ENCODE peak calls at places on chromosomes 2 and 18, in seven cellular contexts. A is heart left ventricle, P is fibroblast of lung, R is endodermal cell, Q is kidney epithelial cell, F is BE2C, Z is tibial nerve. O is an unnamed sample.

GRCh38 chr2:101146535-101146934 is 4.6 kb downstream of the TBC1D8 start:
- DNase-seq in A (no peak), P (no peak), R (no peak), Q (no peak), F (no peak), Z (no peak), O (no peak)

GRCh38 chr2:187403568-187404260 is 44.3 kb downstream of the CALCRL start:
- DNase-seq in A (no peak), P (no peak), R (no peak), Q (peak; percentile 62), F (no peak), Z (no peak), O (peak; percentile 55)

GRCh38 chr2:25280066-25280687 is 61.5 kb downstream of the DNMT3A start:
- DNase-seq in A (no peak), P (no peak), R (no peak), Q (no peak), F (no peak), Z (no peak), O (no peak)

GRCh38 chr2:29307522-29307921 is 192.3 kb downstream of the CLIP4 start:
- DNase-seq in A (no peak), P (no peak), R (no peak), Q (no peak), F (no peak), Z (no peak), O (no peak)

GRCh38 chr2:72932045-72932444 is 14.7 kb downstream of the EMX1 start:
- DNase-seq in A (no peak), P (peak; percentile 36), R (no peak), Q (no peak), F (no peak), Z (no peak), O (peak; percentile 38)

GRCh38 chr2:990970-991369 is 40.3 kb downstream of the SNTG2 start:
- DNase-seq in A (no peak), P (no peak), R (no peak), Q (no peak), F (no peak), Z (no peak), O (no peak)

GRCh38 chr2:18474690-18475089 is 85.8 kb downstream of the RDH14 start:
- DNase-seq in A (no peak), P (no peak), R (no peak), Q (no peak), F (no peak), Z (no peak), O (peak; percentile 44)

GRCh38 chr2:53058526-53058925 is 709.1 kb upstream of the CHAC2 start:
- DNase-seq in A (no peak), P (no peak), R (peak; percentile 65), Q (peak; percentile 80), F (no peak), Z (no peak), O (peak; percentile 9)

GRCh38 chr2:135850811-135851668 is 14.1 kb upstream of the LCT start:
- DNase-seq in A (no peak), P (no peak), R (no peak), Q (no peak), F (no peak), Z (no peak), O (no peak)

GRCh38 chr2:117982376-117983033 is 31.4 kb downstream of the CCDC93 start:
- DNase-seq in A (no peak), P (no peak), R (no peak), Q (no peak), F (no peak), Z (no peak), O (no peak)

GRCh38 chr2:200308001-200308400 is 1.5 kb downstream of the SPATS2L start:
- DNase-seq in A (no peak), P (peak; percentile 72), R (no peak), Q (no peak), F (no peak), Z (no peak), O (peak; percentile 53)

GRCh38 chr18:3044931-3045698 is 32.2 kb upstream of the LPIN2 start:
- DNase-seq in A (peak; percentile 68), P (no peak), R (peak; percentile 20), Q (no peak), F (peak; percentile 4), Z (no peak), O (no peak)

GRCh38 chr2:218959141-218959731 is at the start of gene CDK5R2:
- DNase-seq in A (peak; percentile 74), P (peak; percentile 83), R (peak; percentile 98), Q (peak; percentile 14), F (peak; percentile 98), Z (no peak), O (peak; percentile 79)

GRCh38 chr2:109126501-109126860 is 2.5 kb upstream of the SH3RF3 start:
- DNase-seq in A (no peak), P (peak; percentile 89), R (no peak), Q (peak; percentile 47), F (no peak), Z (no peak), O (peak; percentile 92)

GRCh38 chr2:75582840-75583239 is 22.1 kb upstream of the EVA1A start:
- DNase-seq in A (no peak), P (no peak), R (no peak), Q (no peak), F (no peak), Z (no peak), O (no peak)

GRCh38 chr18:79506191-79507075 is 110.7 kb downstream of the NFATC1 start:
- DNase-seq in A (peak; percentile 78), P (no peak), R (no peak), Q (no peak), F (no peak), Z (peak; percentile 47), O (peak; percentile 19)

GRCh38 chr2:37326285-37326684 is 1.7 kb upstream of the PRKD3 start:
- DNase-seq in A (peak; percentile 28), P (peak; percentile 91), R (no peak), Q (no peak), F (no peak), Z (no peak), O (peak; percentile 91)

GRCh38 chr2:100603945-100604633 is 41.3 kb downstream of the PDCL3 start:
- DNase-seq in A (no peak), P (no peak), R (no peak), Q (no peak), F (no peak), Z (no peak), O (peak; percentile 8)

GRCh38 chr18:58496231-58496630 is 132.7 kb downstream of the ALPK2 start:
- DNase-seq in A (no peak), P (no peak), R (no peak), Q (no peak), F (no peak), Z (no peak), O (peak; percentile 90)

GRCh38 chr2:46119453-46119852 is 177.8 kb upstream of the EPAS1 start:
- DNase-seq in A (no peak), P (peak; percentile 47), R (no peak), Q (no peak), F (no peak), Z (no peak), O (peak; percentile 81)

GRCh38 chr2:217943379-217944321 is 59.1 kb downstream of the TNS1 start:
- DNase-seq in A (peak; percentile 94), P (peak; percentile 44), R (peak; percentile 96), Q (no peak), F (peak; percentile 92), Z (peak; percentile 68), O (peak; percentile 46)

GRCh38 chr2:71778514-71779305 is 325.3 kb downstream of the DYSF start:
- DNase-seq in A (no peak), P (peak; percentile 25), R (no peak), Q (no peak), F (no peak), Z (no peak), O (no peak)

GRCh38 chr2:112834379-112835014 is 2.1 kb downstream of the IL1B start:
- DNase-seq in A (no peak), P (no peak), R (peak; percentile 7), Q (no peak), F (no peak), Z (no peak), O (peak; percentile 29)
- TF ChIP-seq CTCF in A (no peak), P (no peak), R (no peak), Q (no peak), F (no peak), Z (no peak), O (no peak)

GRCh38 chr2:122300758-122301157 is 545.3 kb downstream of the TSN start:
- DNase-seq in A (no peak), P (no peak), R (no peak), Q (no peak), F (no peak), Z (no peak), O (peak; percentile 2)
- TF ChIP-seq CTCF in A (no peak), P (no peak), R (peak; percentile 57), Q (no peak), F (peak; percentile 43), Z (no peak), O (no peak)

GRCh38 chr2:9141706-9142460 is 64.7 kb upstream of the ASAP2 start:
- DNase-seq in A (no peak), P (no peak), R (no peak), Q (no peak), F (no peak), Z (no peak), O (no peak)

GRCh38 chr2:9138507-9139085 is 68.0 kb upstream of the ASAP2 start:
- DNase-seq in A (no peak), P (no peak), R (peak; percentile 91), Q (no peak), F (peak; percentile 36), Z (no peak), O (no peak)

GRCh38 chr2:9140570-9141378 is 65.8 kb upstream of the ASAP2 start:
- DNase-seq in A (no peak), P (no peak), R (no peak), Q (no peak), F (no peak), Z (no peak), O (no peak)

GRCh38 chr2:9141379-9141667 is 65.3 kb upstream of the ASAP2 start:
- DNase-seq in A (no peak), P (no peak), R (no peak), Q (no peak), F (no peak), Z (no peak), O (no peak)

GRCh38 chr2:9139491-9140443 is 66.8 kb upstream of the ASAP2 start:
- DNase-seq in A (peak; percentile 75), P (peak; percentile 59), R (peak; percentile 97), Q (no peak), F (peak; percentile 87), Z (peak; percentile 43), O (peak; percentile 58)
- TF ChIP-seq CTCF in A (peak; percentile 62), P (peak; percentile 87), R (peak; percentile 89), Q (peak; percentile 84), F (peak; percentile 92), Z (peak; percentile 73), O (peak; percentile 78)

DNA sequence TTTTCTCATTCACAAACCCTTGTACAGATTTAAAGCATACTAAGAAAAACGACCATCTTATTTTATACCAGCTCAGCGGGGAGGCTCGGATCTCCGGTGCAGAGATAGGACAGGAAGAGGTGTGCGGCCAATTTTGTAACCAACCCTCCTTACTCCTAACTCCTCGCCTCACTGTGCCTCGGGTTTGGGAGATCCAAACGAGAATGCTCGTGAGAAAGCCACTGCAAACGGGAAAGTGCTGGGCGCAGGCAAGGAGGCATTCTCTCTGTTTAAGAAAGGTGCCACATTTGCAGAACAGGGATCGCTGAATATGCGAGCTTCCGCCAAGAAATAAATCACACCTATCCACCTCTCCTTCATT is 1.1 kb downstream of the KDSR start:
- DNase-seq in A (no peak), P (peak; percentile 15), R (no peak), Q (no peak), F (no peak), Z (no peak), O (no peak)
- TF ChIP-seq CTCF in A (no peak), P (no peak), R (no peak), Q (no peak), F (no peak), Z (no peak), O (no peak)

GRCh38 chr2:59462418-59463197 is 1090.8 kb downstream of the BCL11A start:
- DNase-seq in A (no peak), P (no peak), R (peak; percentile 54), Q (no peak), F (no peak), Z (no peak), O (no peak)
- TF ChIP-seq CTCF in A (no peak), P (no peak), R (peak; percentile 64), Q (no peak), F (no peak), Z (no peak), O (no peak)

O was measured in fibroblast of mammary gland.